ENCODE peak calls at places on chromosomes 7 and 10, in six cellular contexts. U is endodermal cell, X is fibroblast of lung, J is right lobe of liver, G is choroid plexus epithelial cell, W is GM23338. H is an unnamed sample.

GRCh38 chr10:100828744-100829102 is 83.3 kb downstream of the PAX2 start:
- DNase-seq in U (peak; percentile 75), X (no peak), J (no peak), G (no peak), W (peak; percentile 62), H (no peak)

GRCh38 chr10:73888514-73888913 is 14.2 kb upstream of the CAMK2G start:
- DNase-seq in U (no peak), X (peak; percentile 15), J (no peak), G (no peak), W (no peak), H (no peak)

GRCh38 chr7:36487756-36488336 is 98.2 kb downstream of the ANLN start:
- DNase-seq in U (no peak), X (peak; percentile 77), J (no peak), G (peak; percentile 85), W (peak; percentile 66), H (peak; percentile 62)

GRCh38 chr10:129971381-129972144 is 7.5 kb upstream of the EBF3 start:
- DNase-seq in U (peak; percentile 85), X (peak; percentile 47), J (no peak), G (peak; percentile 56), W (peak; percentile 85), H (peak; percentile 26)

GRCh38 chr7:116195451-116195850 is 14.9 kb upstream of the TES start:
- DNase-seq in U (no peak), X (no peak), J (no peak), G (no peak), W (no peak), H (no peak)

GRCh38 chr7:39465055-39465929 is 100.9 kb upstream of the YAE1 start:
- DNase-seq in U (peak; percentile 82), X (peak; percentile 71), J (peak; percentile 60), G (peak; percentile 84), W (peak; percentile 91), H (peak; percentile 62)

GRCh38 chr10:121216295-121216694 is 365.1 kb downstream of the WDR11 start:
- DNase-seq in U (no peak), X (no peak), J (no peak), G (no peak), W (no peak), H (no peak)

GRCh38 chr10:59177031-59177861 is 803 bp downstream of the PHYHIPL start:
- DNase-seq in U (peak; percentile 77), X (peak; percentile 91), J (peak; percentile 49), G (peak; percentile 82), W (peak; percentile 75), H (peak; percentile 55)

DNA sequence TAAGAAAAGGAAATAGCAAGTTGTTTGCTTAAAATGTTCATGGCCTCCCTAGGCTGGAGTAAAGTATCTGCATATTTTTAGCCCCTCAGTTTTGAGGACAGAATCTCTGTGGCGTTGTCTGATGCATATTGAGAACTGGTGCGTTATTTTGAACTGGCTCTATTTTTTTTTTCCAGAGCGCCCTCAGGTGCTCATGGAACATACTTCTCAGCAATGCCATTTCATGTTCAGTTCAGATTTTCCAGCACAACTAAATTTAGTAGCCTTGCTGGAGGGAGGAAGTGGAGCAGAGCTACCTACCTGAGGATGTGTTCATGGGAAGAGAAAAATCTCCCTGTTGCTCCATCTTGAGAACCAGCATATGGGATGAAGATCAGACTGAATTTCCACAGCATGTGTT is 870.5 kb downstream of the LRMDA start:
- DNase-seq in U (no peak), X (peak; percentile 18), J (no peak), G (peak; percentile 22), W (no peak), H (no peak)
- TF ChIP-seq CTCF in U (peak; percentile 32), X (peak; percentile 7), J (no peak), G (peak; percentile 38), W (peak; percentile 43), H (no peak)

GRCh38 chr10:50618624-50619023 is 5.1 kb downstream of the SGMS1 start:
- DNase-seq in U (no peak), X (no peak), J (no peak), G (no peak), W (peak; percentile 52), H (no peak)
- H3K4me3 ChIP-seq in U (no peak overlapping the region), X (no peak overlapping the region), J (no peak overlapping the region), G (no peak overlapping the region), W (peak overlapping the region; percentile 86), H (no peak overlapping the region)

GRCh38 chr7:150565239-150565638 is 2.0 kb upstream of the GIMAP4 start:
- DNase-seq in U (no peak), X (no peak), J (no peak), G (no peak), W (no peak), H (no peak)

GRCh38 chr7:150566123-150566522 is 1.1 kb upstream of the GIMAP4 start:
- DNase-seq in U (no peak), X (no peak), J (no peak), G (no peak), W (peak; percentile 36), H (no peak)

GRCh38 chr7:150566572-150566971 is 618 bp upstream of the GIMAP4 start:
- DNase-seq in U (no peak), X (no peak), J (no peak), G (no peak), W (no peak), H (no peak)

GRCh38 chr7:150562919-150563318 is 4.3 kb upstream of the GIMAP4 start:
- DNase-seq in U (no peak), X (no peak), J (no peak), G (no peak), W (no peak), H (no peak)

DNA sequence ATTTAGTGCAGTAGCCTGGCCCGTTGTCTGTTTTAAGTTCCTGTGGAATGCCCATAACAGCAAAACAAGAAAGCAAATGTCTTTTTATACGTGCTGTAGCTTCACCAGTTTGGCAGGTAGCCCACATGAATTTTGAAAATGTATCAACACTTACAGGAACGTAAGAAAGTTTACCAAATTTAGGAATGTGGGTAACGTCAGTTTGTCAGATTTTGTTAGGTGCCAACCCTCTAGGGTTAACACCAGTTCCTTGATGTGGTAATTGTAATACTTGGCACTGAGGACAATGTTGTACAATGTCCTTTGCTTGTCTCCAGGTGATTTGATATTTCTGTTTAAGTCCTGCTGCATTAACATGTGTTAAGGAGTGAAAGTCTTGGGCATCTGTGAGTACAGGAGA is 3.1 kb upstream of the GIMAP4 start:
- DNase-seq in U (no peak), X (no peak), J (no peak), G (no peak), W (no peak), H (no peak)
- TF ChIP-seq CTCF in U (no peak), X (no peak), J (no peak), G (no peak), W (no peak), H (no peak)

DNA sequence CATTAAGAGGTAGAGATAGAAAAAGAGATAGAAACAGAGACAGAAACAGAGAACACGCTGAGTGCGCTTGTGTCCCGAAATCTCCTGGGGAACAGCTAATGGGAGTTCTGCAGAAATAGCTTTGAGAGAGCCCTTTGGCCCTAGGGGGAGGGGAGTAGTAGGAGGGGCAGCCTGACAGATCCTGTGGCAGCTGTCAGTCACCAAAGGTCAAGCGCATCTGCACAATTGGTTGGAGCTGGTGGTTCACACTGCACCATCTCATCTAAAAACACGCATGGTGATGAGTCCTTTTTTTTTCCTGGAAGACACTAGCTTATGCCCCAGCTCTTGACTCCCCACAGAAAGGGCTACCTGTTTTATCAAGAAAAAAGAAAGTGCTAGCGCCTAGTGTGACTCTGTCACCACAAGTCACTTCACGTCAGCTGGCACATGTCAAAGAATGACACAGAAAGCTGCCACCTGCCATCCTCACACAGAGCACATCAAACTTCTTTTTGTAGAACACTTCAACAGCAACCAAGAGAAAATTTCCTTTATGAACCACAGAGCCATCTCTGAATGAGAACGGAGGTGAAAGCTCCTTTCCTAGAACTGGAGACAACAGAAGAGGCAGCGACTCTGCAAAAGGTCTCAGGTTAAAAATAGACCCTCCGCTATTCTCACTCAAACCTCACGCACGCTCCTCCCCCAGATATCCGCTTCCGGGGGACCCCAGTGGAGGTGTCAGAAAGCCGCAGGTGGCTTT is 125.7 kb downstream of the GFRA1 start:
- DNase-seq in U (no peak), X (no peak), J (no peak), G (no peak), W (no peak), H (no peak)
- H3K4me3 ChIP-seq in U (no peak overlapping the region), X (no peak overlapping the region), J (no peak overlapping the region), G (no peak overlapping the region), W (no peak overlapping the region), H (no peak overlapping the region)

GRCh38 chr7:19133390-19133789 is 11.8 kb downstream of the FERD3L start:
- DNase-seq in U (no peak), X (no peak), J (no peak), G (no peak), W (no peak), H (no peak)
- TF ChIP-seq CTCF in U (no peak), X (no peak), J (no peak), G (no peak), W (no peak), H (no peak)

DNA sequence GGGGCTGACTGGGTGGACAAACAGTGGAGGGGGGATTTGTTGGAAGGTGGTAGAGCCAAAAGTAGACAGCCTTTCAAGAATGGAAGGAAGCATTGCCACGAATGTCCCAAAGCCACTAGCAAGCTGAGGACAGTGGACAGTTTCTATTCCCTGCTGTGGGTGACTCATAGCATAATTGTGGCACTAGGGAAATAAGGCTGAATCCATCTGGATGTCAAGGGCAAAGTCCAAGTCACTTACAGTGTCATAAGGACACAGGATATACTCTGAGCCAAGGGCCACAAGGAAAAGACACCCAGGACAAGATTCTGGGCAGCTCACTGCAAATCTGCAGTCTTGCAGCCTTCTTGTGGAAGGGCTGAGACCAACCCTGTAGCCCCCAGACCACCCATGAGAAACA is 79.7 kb downstream of the FRMPD2 start:
- DNase-seq in U (no peak), X (no peak), J (no peak), G (no peak), W (no peak), H (no peak)
- H3K4me3 ChIP-seq in U (no peak overlapping the region), X (no peak overlapping the region), J (no peak overlapping the region), G (no peak overlapping the region), W (no peak overlapping the region), H (no peak overlapping the region)

DNA sequence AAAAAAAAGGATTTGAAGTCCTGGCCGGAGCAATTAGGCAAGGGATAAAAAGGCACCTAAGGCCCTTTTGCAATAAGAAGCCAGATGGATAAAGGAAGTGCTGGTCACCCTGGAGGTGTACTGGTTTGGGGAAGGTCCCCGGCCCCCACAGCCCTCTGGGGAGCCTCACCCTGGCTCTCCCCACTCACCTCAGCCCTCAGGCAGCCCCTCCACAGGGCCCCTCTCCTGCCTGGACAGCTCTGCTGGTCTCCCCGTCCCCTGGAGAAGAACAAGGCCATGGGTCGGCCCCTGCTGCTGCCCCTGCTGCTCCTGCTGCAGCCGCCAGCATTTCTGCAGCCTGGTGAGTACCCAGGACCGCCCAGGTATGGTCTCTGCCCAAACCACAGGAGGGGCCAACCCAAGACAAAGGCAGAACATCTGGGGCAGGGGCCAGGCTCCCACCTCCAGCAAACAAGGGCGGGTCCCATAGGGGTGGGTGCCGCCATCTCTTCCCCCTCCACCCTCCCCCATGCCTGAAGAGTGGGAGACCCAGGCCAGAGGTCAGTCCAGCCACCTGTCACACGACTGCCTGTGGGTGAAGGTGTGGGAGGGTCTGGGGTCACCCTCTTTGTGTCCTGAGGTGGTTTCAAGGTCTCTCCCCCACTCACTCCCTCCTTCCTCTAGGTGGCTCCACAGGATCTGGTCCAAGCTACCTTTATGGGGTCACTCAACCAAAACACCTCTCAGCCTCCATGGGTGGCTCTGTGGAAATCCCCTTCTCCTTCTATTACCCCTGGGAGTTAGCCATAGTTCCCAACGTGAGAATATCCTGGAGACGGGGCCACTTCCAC is at the start of gene PILRB:
- DNase-seq in U (no peak), X (no peak), J (no peak), G (no peak), W (no peak), H (no peak)
- TF ChIP-seq CTCF in U (peak; percentile 43), X (peak; percentile 9), J (no peak), G (peak; percentile 22), W (no peak), H (no peak)